ENCODE peak calls at places on chromosomes 3 and 15, in ten cellular contexts. H is transverse colon; B is myocyte; D is brain microvascular endothelial cell; L is mammary epithelial cell; I is upper lobe of right lung; M is left ventricle myocardium superior; X is AG20443; C is activated CD4-positive, CD25-positive, alpha-beta regulatory T cell; J is astrocyte. F is an unnamed sample.

GRCh38 chr3:45182915-45183881 is 37.0 kb upstream of the CDCP1 start:
- DNase-seq in I (peak), H (peak), L (peak), D (peak), J (peak), B (peak), M (no peak), X (peak), C (no peak), F (peak)

GRCh38 chr3:169644750-169645149 is 18.8 kb downstream of the MECOM start:
- DNase-seq in L (no peak), C (no peak), D (no peak), B (no peak), H (no peak), M (no peak), J (no peak), X (no peak), I (no peak), F (no peak)

GRCh38 chr3:127671523-127672428 is 976 bp upstream of the ABTB1 start:
- DNase-seq in X (peak), D (no peak), H (no peak), L (no peak), J (no peak), B (no peak), M (peak), C (no peak), I (peak), F (no peak)

GRCh38 chr3:4985330-4986174 is 6.3 kb downstream of the BHLHE40 start:
- DNase-seq in M (peak), H (no peak), X (no peak), D (peak), L (peak), C (no peak), I (no peak), J (peak), B (peak), F (no peak)

GRCh38 chr15:51622269-51623180 is at the start of gene DMXL2:
- DNase-seq in I (peak), L (peak), B (peak), J (peak), X (peak), D (peak), H (peak), M (peak), C (peak), F (peak)

GRCh38 chr3:177597325-177598109 is 400.2 kb upstream of the TBL1XR1 start:
- DNase-seq in M (no peak), J (peak), I (no peak), H (no peak), X (peak), D (peak), B (peak), C (no peak), L (peak), F (peak)

GRCh38 chr3:180827171-180827570 is 85.3 kb upstream of the FXR1 start:
- DNase-seq in D (no peak), C (no peak), M (no peak), I (no peak), J (no peak), H (no peak), X (no peak), L (no peak), B (no peak), F (no peak)

GRCh38 chr15:78276032-78276943 is 11.9 kb downstream of the DNAJA4 start:
- DNase-seq in L (no peak), M (no peak), I (no peak), H (no peak), D (no peak), B (peak), X (no peak), C (no peak), J (no peak), F (no peak)

GRCh38 chr3:125115640-125116039 is 59.8 kb upstream of the HEG1 start:
- DNase-seq in B (no peak), I (no peak), M (no peak), J (peak), D (no peak), X (peak), C (no peak), L (no peak), H (no peak), F (no peak)

GRCh38 chr15:23539892-23540291 is 25.6 kb upstream of the MKRN3 start:
- DNase-seq in J (no peak), D (no peak), X (no peak), C (no peak), I (no peak), L (no peak), H (no peak), B (no peak), M (no peak), F (no peak)

GRCh38 chr3:59877679-59878427 is 828.0 kb upstream of the CFAP20DC start:
- DNase-seq in M (no peak), H (no peak), X (no peak), L (peak), D (peak), I (no peak), J (peak), B (no peak), C (no peak), F (no peak)

GRCh38 chr15:89375093-89376062 is 40.8 kb upstream of the POLG start:
- DNase-seq in M (no peak), L (no peak), C (no peak), H (no peak), B (no peak), J (no peak), D (no peak), I (no peak), X (no peak), F (no peak)

GRCh38 chr3:184738982-184739381 is 27.1 kb upstream of the MAGEF1 start:
- DNase-seq in X (no peak), J (no peak), D (no peak), L (no peak), C (no peak), H (no peak), M (no peak), B (no peak), I (no peak), F (no peak)

GRCh38 chr3:186870421-186871201 is 28.1 kb downstream of the ADIPOQ start:
- DNase-seq in C (no peak), J (no peak), H (no peak), D (no peak), B (no peak), L (peak), I (no peak), X (no peak), M (no peak), F (no peak)

GRCh38 chr15:96503276-96503675 is 172.8 kb downstream of the NR2F2 start:
- DNase-seq in I (no peak), B (no peak), L (no peak), C (no peak), M (no peak), D (no peak), H (no peak), J (no peak), X (no peak), F (no peak)

GRCh38 chr3:153621988-153622387 is 460.0 kb downstream of the RAP2B start:
- DNase-seq in M (no peak), H (no peak), X (no peak), B (no peak), C (no peak), L (peak), I (no peak), D (no peak), J (no peak), F (no peak)

GRCh38 chr3:123086110-123086642 is 19.4 kb downstream of the PDIA5 start:
- DNase-seq in H (no peak), J (no peak), D (no peak), M (no peak), B (no peak), L (no peak), X (no peak), C (no peak), I (no peak), F (no peak)

GRCh38 chr3:31895471-31895870 is 85.6 kb downstream of the OSBPL10 start:
- DNase-seq in L (peak), H (no peak), X (no peak), C (no peak), I (no peak), B (no peak), M (no peak), D (no peak), J (peak), F (no peak)

GRCh38 chr3:100245146-100245545 is 15.6 kb upstream of the TBC1D23 start:
- DNase-seq in I (no peak), X (peak), B (no peak), D (no peak), M (no peak), C (no peak), J (peak), H (no peak), L (no peak), F (no peak)

GRCh38 chr3:44685128-44685800 is 27.2 kb upstream of the ZNF502 start:
- DNase-seq in B (no peak), J (peak), I (peak), X (peak), M (peak), C (peak), L (peak), H (peak), D (peak), F (peak)

GRCh38 chr3:188473591-188474288 is 319.8 kb downstream of the LPP start:
- DNase-seq in D (no peak), B (no peak), L (no peak), J (no peak), H (no peak), M (no peak), C (no peak), I (no peak), X (no peak), F (no peak)

F was measured in mucosa of gallbladder.